ENCODE peak calls at places on chromosome 7, in five cellular contexts. K is IMR-90, D is heart left ventricle, Q is sigmoid colon, L is prostate gland. A is an unnamed sample.

GRCh38 chr7:51927738-51928137 is 611.1 kb upstream of the COBL start:
- DNase-seq in Q (no peak), L (no peak), D (no peak), K (no peak), A (no peak)

GRCh38 chr7:154503962-154504550 is 451.9 kb downstream of the DPP6 start:
- DNase-seq in D (no peak), Q (no peak), K (peak; percentile 21), L (no peak), A (no peak)

GRCh38 chr7:133364959-133365680 is 112.2 kb downstream of the EXOC4 start:
- DNase-seq in Q (no peak), K (peak; percentile 80), L (no peak), D (no peak), A (no peak)

GRCh38 chr7:143289421-143289820 is 1.3 kb downstream of the CASP2 start:
- DNase-seq in Q (no peak), D (no peak), L (no peak), K (peak; percentile 48), A (no peak)

GRCh38 chr7:128167316-128167691 is 73.8 kb upstream of the LEP start:
- DNase-seq in D (no peak), L (no peak), Q (no peak), K (peak; percentile 75), A (peak; percentile 56)

GRCh38 chr7:24727165-24728120 is 29.8 kb downstream of the GSDME start:
- DNase-seq in L (no peak), K (no peak), D (no peak), Q (no peak), A (no peak)

GRCh38 chr7:144027974-144028373 is 20.8 kb upstream of the OR2A5 start:
- DNase-seq in D (no peak), L (no peak), K (no peak), Q (no peak), A (no peak)

GRCh38 chr7:69208848-69209247 is 389.4 kb upstream of the AUTS2 start:
- DNase-seq in Q (no peak), L (no peak), K (no peak), D (no peak), A (no peak)

GRCh38 chr7:69776611-69777010 is 178.3 kb downstream of the AUTS2 start:
- DNase-seq in D (no peak), Q (no peak), L (no peak), K (no peak), A (no peak)

GRCh38 chr7:17598305-17598704 is 299.9 kb downstream of the AHR start:
- DNase-seq in L (no peak), K (no peak), Q (no peak), D (no peak), A (no peak)
- H3K4me1 ChIP-seq in L (no peaks in the 10 kb centered on the region), K (peaks cover 4% of the 10 kb centered on the region), Q (no peaks in the 10 kb centered on the region), D (no peaks in the 10 kb centered on the region), A (no peaks in the 10 kb centered on the region)

GRCh38 chr7:151671514-151671913 is 151.8 kb upstream of the RHEB start:
- DNase-seq in L (no peak), D (no peak), K (no peak), Q (no peak), A (no peak)

GRCh38 chr7:151675521-151675920 is 155.8 kb upstream of the RHEB start:
- DNase-seq in Q (peak; percentile 47), K (no peak), L (no peak), D (no peak), A (peak; percentile 19)

GRCh38 chr7:151673216-151673615 is 153.5 kb upstream of the RHEB start:
- DNase-seq in L (no peak), K (no peak), Q (peak; percentile 32), D (no peak), A (no peak)

GRCh38 chr7:151674161-151674920 is 154.6 kb upstream of the RHEB start:
- DNase-seq in D (no peak), L (no peak), Q (no peak), K (no peak), A (no peak)

GRCh38 chr7:151672706-151673105 is 153.0 kb upstream of the RHEB start:
- DNase-seq in K (peak; percentile 31), D (no peak), L (no peak), Q (peak; percentile 55), A (no peak)
- TF ChIP-seq CTCF in K (no peak), D (no peak), L (no peak), Q (no peak), A (no peak)

DNA sequence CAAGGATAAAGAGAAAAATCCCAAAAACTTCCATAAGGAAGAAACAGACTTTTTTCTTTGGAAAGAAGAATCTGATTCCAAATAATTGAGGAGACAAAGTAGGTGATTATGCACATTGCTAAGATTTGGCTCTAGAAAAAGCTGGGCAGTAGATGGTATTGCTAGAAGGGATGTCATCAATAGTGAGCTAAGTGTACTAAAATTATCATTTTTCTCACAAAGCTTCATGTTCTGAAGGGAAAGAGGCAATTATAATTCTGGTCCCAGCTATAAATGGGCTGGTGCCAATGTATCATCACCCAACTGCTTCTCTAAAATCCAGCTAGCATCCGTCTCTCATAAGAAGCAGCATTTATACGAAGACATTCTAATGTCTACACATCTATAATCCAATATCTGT is 23.9 kb downstream of the STEAP1 start:
- DNase-seq in K (no peak), Q (no peak), D (no peak), L (no peak), A (no peak)
- H3K4me1 ChIP-seq in K (peaks cover 5% of the 10 kb centered on the region), Q (no peaks in the 10 kb centered on the region), D (no peaks in the 10 kb centered on the region), L (no peaks in the 10 kb centered on the region), A (no peaks in the 10 kb centered on the region)

DNA sequence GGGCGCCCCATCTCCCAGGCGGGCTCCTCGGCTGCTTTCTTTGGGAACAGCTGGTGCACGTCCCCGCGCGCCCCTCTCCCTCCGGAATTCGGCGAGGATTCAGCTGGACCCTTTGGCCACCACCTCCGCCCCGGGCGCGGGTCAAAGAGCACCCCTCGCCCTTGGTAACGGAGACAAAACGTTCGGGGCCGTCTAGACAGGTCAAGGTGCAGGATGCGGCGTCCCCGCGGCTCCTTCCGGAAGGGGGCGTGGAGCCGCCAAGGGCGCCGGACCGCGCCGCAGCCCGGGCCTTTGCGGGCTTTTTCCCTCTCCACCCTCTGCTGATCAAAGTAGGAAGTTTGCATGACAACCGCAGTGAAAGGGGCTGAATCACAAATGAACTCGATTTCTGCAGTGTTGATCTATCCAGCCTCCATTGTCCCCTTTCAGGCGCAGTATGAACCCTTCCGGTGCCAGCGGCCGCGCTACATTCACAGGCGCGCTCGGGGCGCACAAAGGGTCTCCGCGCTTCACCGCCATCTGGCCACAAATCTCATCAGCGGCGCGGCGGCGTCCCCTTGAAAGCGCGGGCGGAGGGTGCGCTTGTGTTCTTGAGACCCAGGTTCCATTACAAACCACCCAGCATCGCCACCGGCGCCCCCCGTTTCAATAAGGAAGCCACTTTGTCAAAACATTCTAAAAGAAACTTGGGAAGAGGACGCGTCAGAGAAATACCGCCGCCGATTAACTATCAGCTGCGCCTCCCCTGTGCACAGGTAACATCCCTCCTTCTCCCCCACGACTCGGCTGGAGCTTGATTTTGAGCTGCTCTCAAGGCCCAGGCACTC is 36.4 kb downstream of the CNPY1 start:
- DNase-seq in Q (no peak), L (no peak), K (no peak), D (no peak), A (no peak)
- TF ChIP-seq CTCF in Q (no peak), L (no peak), K (no peak), D (no peak), A (no peak)

DNA sequence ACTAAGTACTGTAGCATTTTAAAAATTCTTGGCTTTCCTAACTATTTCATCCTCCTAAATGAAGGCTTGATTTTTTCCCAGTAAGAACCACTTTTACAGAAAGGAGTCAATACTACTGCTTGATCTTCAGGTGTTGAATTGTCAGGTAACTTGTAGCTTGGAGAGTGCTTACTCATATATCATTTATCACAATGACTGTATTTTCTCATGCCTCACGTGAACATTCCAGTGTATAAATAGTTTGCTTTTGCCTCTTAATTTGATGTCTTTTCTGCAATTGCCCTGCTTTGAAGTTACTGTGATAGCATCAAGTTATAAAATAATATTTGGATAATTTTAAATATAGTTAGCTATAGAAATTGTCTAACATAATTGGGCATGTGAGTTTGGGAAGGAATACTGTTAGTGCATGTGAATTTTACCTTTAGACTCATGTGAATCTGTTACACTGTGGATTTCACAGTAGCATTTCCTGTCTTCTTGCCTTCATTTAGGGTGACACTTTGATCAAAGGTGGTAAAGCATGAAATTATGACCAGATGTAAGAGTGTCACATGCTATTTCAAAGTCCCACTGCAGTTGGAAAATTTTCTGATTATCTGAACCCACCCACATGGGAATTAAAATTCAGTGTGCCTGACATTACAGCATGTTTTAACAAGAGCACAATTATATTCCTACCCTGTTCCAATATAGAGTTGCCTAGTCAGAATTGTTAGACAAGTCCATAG is 962.8 kb downstream of the DNAJB9 start:
- DNase-seq in D (no peak), L (no peak), K (no peak), Q (no peak), A (no peak)
- H3K4me1 ChIP-seq in D (no peaks in the 10 kb centered on the region), L (no peaks in the 10 kb centered on the region), K (no peaks in the 10 kb centered on the region), Q (no peaks in the 10 kb centered on the region), A (no peaks in the 10 kb centered on the region)

GRCh38 chr7:138099813-138100212 is 23.6 kb downstream of the AKR1D1 start:
- DNase-seq in Q (no peak), D (no peak), L (no peak), K (no peak), A (no peak)

GRCh38 chr7:138092486-138093028 is 16.3 kb downstream of the AKR1D1 start:
- DNase-seq in K (no peak), Q (no peak), L (no peak), D (no peak), A (no peak)

GRCh38 chr7:138095972-138096935 is 20.0 kb downstream of the AKR1D1 start:
- DNase-seq in Q (no peak), D (no peak), K (no peak), L (no peak), A (no peak)

DNA sequence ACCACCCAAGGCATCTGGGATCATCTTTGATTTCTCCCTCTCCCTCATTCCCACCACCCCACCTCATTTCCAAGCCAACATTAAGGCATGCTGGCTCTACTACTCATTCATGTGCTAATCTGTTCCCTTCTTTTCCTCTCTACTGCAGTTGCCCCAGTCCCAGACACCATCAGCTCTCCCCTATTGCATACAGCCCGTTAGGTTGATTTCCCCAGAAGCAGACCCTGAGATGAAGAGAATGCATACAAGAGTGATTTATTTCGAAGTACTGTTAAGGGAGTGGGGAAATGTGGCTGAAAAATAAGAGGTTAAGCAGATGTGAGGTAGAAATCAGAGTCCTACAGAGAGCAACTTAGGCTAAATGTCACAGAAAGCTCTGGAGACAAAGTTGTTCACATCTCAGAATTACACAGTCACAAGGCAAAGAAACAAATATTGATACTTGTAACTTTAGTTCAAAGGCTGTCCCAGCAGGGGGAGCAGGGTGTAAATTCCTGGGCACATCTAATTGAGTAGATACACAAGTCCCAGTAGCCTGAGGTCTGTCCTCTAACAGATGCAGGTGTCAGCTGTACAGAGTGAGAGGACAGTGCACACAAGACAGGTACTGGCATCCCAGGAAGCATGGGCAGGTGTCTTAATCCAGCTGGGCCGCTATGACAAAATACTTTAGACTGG is 20.9 kb downstream of the AKR1D1 start:
- DNase-seq in L (no peak), K (no peak), Q (no peak), D (no peak), A (no peak)
- TF ChIP-seq CTCF in L (no peak), K (peak; percentile 16), Q (no peak), D (peak; percentile 24), A (no peak)

GRCh38 chr7:134832367-134832766 is 52.9 kb downstream of the CALD1 start:
- DNase-seq in K (no peak), Q (no peak), L (no peak), D (no peak), A (no peak)
- H3K4me1 ChIP-seq in K (peaks cover 22% of the 10 kb centered on the region), Q (peaks cover 85% of the 10 kb centered on the region), L (peaks cover 5% of the 10 kb centered on the region), D (peaks cover 61% of the 10 kb centered on the region), A (peaks cover 24% of the 10 kb centered on the region)